ENCODE peak calls at places on chromosomes 6 and 20, in four cellular contexts. One of them, this sample, is unnamed. For H3K4me1 and H3K36me3, the result is how much of the 10 kb centered on the place peaks cover.

GRCh38 chr6:108735310-108735990 is 112.8 kb upstream of the ARMC2 start:
- DNase-seq in fibroblast of lung: no peak
- DNase-seq in cardiac muscle cell: no peak
- DNase-seq in lower lobe of right lung: no peak
- DNase-seq in this sample: no peak

GRCh38 chr6:36555750-36556252 is 8.5 kb upstream of the STK38 start:
- DNase-seq in fibroblast of lung: no peak
- DNase-seq in cardiac muscle cell: no peak
- DNase-seq in lower lobe of right lung: no peak
- DNase-seq in this sample: no peak

GRCh38 chr6:26743941-26744699 is 84.6 kb upstream of the ZNF322 start:
- DNase-seq in fibroblast of lung: no peak
- DNase-seq in cardiac muscle cell: no peak
- DNase-seq in lower lobe of right lung: no peak
- DNase-seq in this sample: no peak

GRCh38 chr6:157227202-157228166 is 95.8 kb downstream of the TMEM242 start:
- DNase-seq in fibroblast of lung: no peak
- DNase-seq in cardiac muscle cell: no peak
- DNase-seq in lower lobe of right lung: no peak
- DNase-seq in this sample: no peak

GRCh38 chr6:118783931-118784528 is 109.9 kb upstream of the ASF1A start:
- DNase-seq in fibroblast of lung: no peak
- DNase-seq in cardiac muscle cell: peak
- DNase-seq in lower lobe of right lung: no peak
- DNase-seq in this sample: no peak

GRCh38 chr6:107866606-107867301 is 42.6 kb upstream of the SCML4 start:
- DNase-seq in fibroblast of lung: peak
- DNase-seq in cardiac muscle cell: peak
- DNase-seq in lower lobe of right lung: no peak
- DNase-seq in this sample: no peak

GRCh38 chr20:53870426-53871199 is 199.8 kb downstream of the BCAS1 start:
- DNase-seq in fibroblast of lung: no peak
- DNase-seq in cardiac muscle cell: no peak
- DNase-seq in lower lobe of right lung: no peak
- DNase-seq in this sample: no peak

GRCh38 chr6:30555428-30556005 is 772 bp downstream of the GNL1 start:
- DNase-seq in fibroblast of lung: peak
- DNase-seq in cardiac muscle cell: peak
- DNase-seq in lower lobe of right lung: peak
- DNase-seq in this sample: peak

GRCh38 chr6:137975058-137975940 is 108.2 kb downstream of the TNFAIP3 start:
- DNase-seq in fibroblast of lung: peak
- DNase-seq in cardiac muscle cell: no peak
- DNase-seq in lower lobe of right lung: no peak
- DNase-seq in this sample: no peak

GRCh38 chr6:122809671-122810070 is 20.6 kb downstream of the SMPDL3A start:
- DNase-seq in fibroblast of lung: no peak
- DNase-seq in cardiac muscle cell: no peak
- DNase-seq in lower lobe of right lung: no peak
- DNase-seq in this sample: no peak

GRCh38 chr6:87628881-87629280 is 38.9 kb downstream of the ORC3 start:
- DNase-seq in fibroblast of lung: peak
- DNase-seq in cardiac muscle cell: peak
- DNase-seq in lower lobe of right lung: no peak
- DNase-seq in this sample: no peak

GRCh38 chr6:108622601-108623335 is 62.1 kb downstream of the FOXO3 start:
- DNase-seq in fibroblast of lung: peak
- DNase-seq in cardiac muscle cell: no peak
- DNase-seq in lower lobe of right lung: peak
- DNase-seq in this sample: no peak

GRCh38 chr6:32944265-32944664 is 3.4 kb upstream of the HLA-DMB start:
- DNase-seq in fibroblast of lung: no peak
- DNase-seq in cardiac muscle cell: no peak
- DNase-seq in lower lobe of right lung: peak
- DNase-seq in this sample: no peak

GRCh38 chr6:77607004-77607403 is 45.8 kb upstream of the MEI4 start:
- DNase-seq in fibroblast of lung: no peak
- DNase-seq in cardiac muscle cell: no peak
- DNase-seq in lower lobe of right lung: no peak
- DNase-seq in this sample: no peak

GRCh38 chr20:52035498-52035897 is 156.1 kb downstream of the ZFP64 start:
- DNase-seq in fibroblast of lung: no peak
- DNase-seq in cardiac muscle cell: no peak
- DNase-seq in lower lobe of right lung: no peak
- DNase-seq in this sample: no peak

GRCh38 chr6:168524644-168525043 is 83.7 kb downstream of the SMOC2 start:
- DNase-seq in fibroblast of lung: no peak
- DNase-seq in cardiac muscle cell: no peak
- DNase-seq in lower lobe of right lung: no peak
- DNase-seq in this sample: no peak

GRCh38 chr20:41078329-41078728 is 49.7 kb downstream of the TOP1 start:
- DNase-seq in fibroblast of lung: peak
- DNase-seq in cardiac muscle cell: peak
- DNase-seq in lower lobe of right lung: no peak
- DNase-seq in this sample: no peak

GRCh38 chr6:158752613-158753012 is 66.6 kb downstream of the EZR start:
- DNase-seq in fibroblast of lung: peak
- DNase-seq in cardiac muscle cell: no peak
- DNase-seq in lower lobe of right lung: no peak
- DNase-seq in this sample: no peak

GRCh38 chr6:15881150-15881549 is 218.3 kb upstream of the DTNBP1 start:
- DNase-seq in fibroblast of lung: no peak
- DNase-seq in cardiac muscle cell: no peak
- DNase-seq in lower lobe of right lung: no peak
- DNase-seq in this sample: no peak

GRCh38 chr20:35821807-35822242 is 50.0 kb downstream of the PHF20 start:
- DNase-seq in fibroblast of lung: peak
- DNase-seq in cardiac muscle cell: no peak
- DNase-seq in lower lobe of right lung: no peak
- DNase-seq in this sample: no peak

GRCh38 chr6:3906191-3907019 is 57.2 kb downstream of the FAM50B start:
- DNase-seq in fibroblast of lung: no peak
- DNase-seq in cardiac muscle cell: peak
- DNase-seq in lower lobe of right lung: no peak
- DNase-seq in this sample: no peak

GRCh38 chr6:152316024-152316423 is 321.1 kb downstream of the SYNE1 start:
- DNase-seq in fibroblast of lung: peak
- DNase-seq in cardiac muscle cell: no peak
- DNase-seq in lower lobe of right lung: peak
- DNase-seq in this sample: no peak

GRCh38 chr20:6185268-6185667 is 62.4 kb upstream of the FERMT1 start:
- DNase-seq in fibroblast of lung: no peak
- DNase-seq in cardiac muscle cell: peak
- DNase-seq in lower lobe of right lung: no peak
- DNase-seq in this sample: no peak

GRCh38 chr6:149334682-149335160 is 17.2 kb downstream of the TAB2 start:
- DNase-seq in fibroblast of lung: peak
- DNase-seq in cardiac muscle cell: no peak
- DNase-seq in lower lobe of right lung: no peak
- DNase-seq in this sample: no peak

GRCh38 chr20:44650777-44651493 is 564 bp downstream of the ADA start:
- DNase-seq in fibroblast of lung: no peak
- DNase-seq in cardiac muscle cell: no peak
- DNase-seq in lower lobe of right lung: no peak
- DNase-seq in this sample: peak

GRCh38 chr20:1943267-1944002 is 48.2 kb downstream of the SIRPA start:
- DNase-seq in fibroblast of lung: no peak
- DNase-seq in cardiac muscle cell: no peak
- DNase-seq in lower lobe of right lung: peak
- DNase-seq in this sample: peak

GRCh38 chr6:25359891-25360290 is 80.7 kb downstream of the CARMIL1 start:
- DNase-seq in fibroblast of lung: no peak
- DNase-seq in cardiac muscle cell: no peak
- DNase-seq in lower lobe of right lung: no peak
- DNase-seq in this sample: no peak

GRCh38 chr6:32941412-32941784 is 570 bp upstream of the HLA-DMB start:
- DNase-seq in fibroblast of lung: no peak
- DNase-seq in cardiac muscle cell: no peak
- DNase-seq in lower lobe of right lung: no peak
- DNase-seq in this sample: peak

GRCh38 chr6:125670586-125670985 is 78.8 kb upstream of the HEY2 start:
- DNase-seq in fibroblast of lung: no peak
- DNase-seq in cardiac muscle cell: peak
- DNase-seq in lower lobe of right lung: no peak
- DNase-seq in this sample: no peak

GRCh38 chr6:45988635-45989034 is 27.0 kb downstream of the CLIC5 start:
- DNase-seq in fibroblast of lung: no peak
- DNase-seq in cardiac muscle cell: peak
- DNase-seq in lower lobe of right lung: no peak
- DNase-seq in this sample: peak

GRCh38 chr6:110550353-110550752 is 73.9 kb upstream of the SLC22A16 start:
- DNase-seq in fibroblast of lung: no peak
- DNase-seq in cardiac muscle cell: no peak
- DNase-seq in lower lobe of right lung: no peak
- DNase-seq in this sample: no peak

GRCh38 chr6:14966111-14966901 is 279.6 kb upstream of the JARID2 start:
- DNase-seq in fibroblast of lung: peak
- DNase-seq in cardiac muscle cell: no peak
- DNase-seq in lower lobe of right lung: no peak
- DNase-seq in this sample: no peak

GRCh38 chr6:42230320-42231034 is 12.8 kb upstream of the MRPS10 start:
- DNase-seq in fibroblast of lung: no peak
- DNase-seq in cardiac muscle cell: no peak
- DNase-seq in lower lobe of right lung: no peak
- DNase-seq in this sample: no peak

GRCh38 chr6:89184344-89184743 is 32.8 kb downstream of the GABRR1 start:
- DNase-seq in fibroblast of lung: no peak
- DNase-seq in cardiac muscle cell: no peak
- DNase-seq in lower lobe of right lung: no peak
- DNase-seq in this sample: no peak

GRCh38 chr20:64254571-64255360 is 782 bp upstream of the PCMTD2 start:
- DNase-seq in fibroblast of lung: no peak
- DNase-seq in cardiac muscle cell: no peak
- DNase-seq in lower lobe of right lung: no peak
- DNase-seq in this sample: no peak

GRCh38 chr6:38730136-38730862 is 15.2 kb downstream of the DNAH8 start:
- DNase-seq in fibroblast of lung: no peak
- DNase-seq in cardiac muscle cell: no peak
- DNase-seq in lower lobe of right lung: no peak
- DNase-seq in this sample: no peak
- TF ChIP-seq CTCF in fibroblast of lung: no peak
- TF ChIP-seq CTCF in cardiac muscle cell: no peak
- TF ChIP-seq CTCF in lower lobe of right lung: no peak
- TF ChIP-seq CTCF in this sample: no peak

GRCh38 chr20:48761914-48762313 is 65.9 kb downstream of the PREX1 start:
- DNase-seq in fibroblast of lung: no peak
- DNase-seq in cardiac muscle cell: no peak
- DNase-seq in lower lobe of right lung: no peak
- DNase-seq in this sample: no peak
- H3K4me1 ChIP-seq in fibroblast of lung: under half
- H3K4me1 ChIP-seq in cardiac muscle cell: under half
- H3K4me1 ChIP-seq in lower lobe of right lung: half or more
- H3K4me1 ChIP-seq in this sample: under half

GRCh38 chr20:33394718-33395117 is 6.6 kb downstream of the CDK5RAP1 start:
- DNase-seq in fibroblast of lung: no peak
- DNase-seq in cardiac muscle cell: no peak
- DNase-seq in lower lobe of right lung: no peak
- DNase-seq in this sample: peak
- H3K36me3 ChIP-seq in fibroblast of lung: under half
- H3K36me3 ChIP-seq in cardiac muscle cell: under half
- H3K36me3 ChIP-seq in lower lobe of right lung: half or more
- H3K36me3 ChIP-seq in this sample: under half

GRCh38 chr6:167119680-167120556 is 3.0 kb upstream of the CCR6 start:
- DNase-seq in fibroblast of lung: no peak
- DNase-seq in cardiac muscle cell: no peak
- DNase-seq in lower lobe of right lung: no peak
- DNase-seq in this sample: peak
- TF ChIP-seq CTCF in fibroblast of lung: no peak
- TF ChIP-seq CTCF in cardiac muscle cell: no peak
- TF ChIP-seq CTCF in lower lobe of right lung: no peak
- TF ChIP-seq CTCF in this sample: no peak

DNA sequence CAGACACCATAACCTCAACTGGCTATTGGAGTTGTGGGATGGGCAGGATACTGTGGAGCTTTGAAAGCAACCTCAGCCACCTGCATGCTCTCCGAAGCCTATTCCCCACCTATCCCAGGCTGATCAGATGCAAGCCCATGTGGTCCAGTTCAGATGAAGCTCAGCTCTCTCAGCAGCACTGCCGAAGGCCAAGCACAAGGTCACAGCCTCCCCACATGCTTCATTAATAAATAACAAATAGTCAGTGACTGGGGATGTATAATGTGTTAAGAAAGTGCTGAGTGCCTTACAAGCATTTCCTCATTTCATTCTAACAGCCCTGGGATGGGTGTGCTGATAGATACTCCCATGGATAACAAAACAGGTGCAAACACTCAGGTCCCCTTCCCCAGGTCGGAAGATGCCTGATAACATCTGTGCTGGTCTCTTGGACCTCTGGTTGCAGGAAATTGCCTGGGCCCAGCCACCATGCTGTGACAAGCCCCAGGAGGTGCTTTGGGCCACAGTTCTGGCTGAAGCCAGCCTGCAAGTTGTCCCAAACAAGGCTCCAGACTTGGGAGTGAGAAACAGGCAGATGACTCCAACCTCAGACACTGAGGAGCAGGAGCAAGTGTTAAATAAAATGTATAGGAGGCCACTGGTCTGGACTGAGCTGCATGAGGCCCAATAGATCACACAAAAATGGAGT is 3.7 kb downstream of the ACSS1 start:
- DNase-seq in fibroblast of lung: no peak
- DNase-seq in cardiac muscle cell: no peak
- DNase-seq in lower lobe of right lung: no peak
- DNase-seq in this sample: no peak
- H3K4me1 ChIP-seq in fibroblast of lung: under half
- H3K4me1 ChIP-seq in cardiac muscle cell: under half
- H3K4me1 ChIP-seq in lower lobe of right lung: half or more
- H3K4me1 ChIP-seq in this sample: under half

GRCh38 chr6:79033279-79033678 is 44.8 kb downstream of the PHIP start:
- DNase-seq in fibroblast of lung: no peak
- DNase-seq in cardiac muscle cell: no peak
- DNase-seq in lower lobe of right lung: no peak
- DNase-seq in this sample: no peak
- H3K36me3 ChIP-seq in fibroblast of lung: under half
- H3K36me3 ChIP-seq in cardiac muscle cell: under half
- H3K36me3 ChIP-seq in lower lobe of right lung: under half
- H3K36me3 ChIP-seq in this sample: under half